ENCODE peak calls at places on chromosomes 6 and 20, in five cellular contexts. A is NCI-H226, H is C1 segment of cervical spinal cord, U is COR-L47, M is H4. Y is an unnamed sample.

GRCh38 chr6:43628392-43629103 is 516 bp downstream of the GTPBP2 start:
- DNase-seq in A (peak; percentile 51), H (peak; percentile 62), U (peak; percentile 32), M (peak; percentile 68), Y (peak; percentile 33)

GRCh38 chr6:111727798-111728197 is 122.1 kb upstream of the TRAF3IP2 start:
- DNase-seq in A (no peak), H (no peak), U (no peak), M (no peak), Y (no peak)

GRCh38 chr20:10476319-10476724 is 41.2 kb downstream of the SLX4IP start:
- DNase-seq in A (no peak), H (no peak), U (no peak), M (no peak), Y (no peak)

GRCh38 chr6:108737594-108738546 is 110.4 kb upstream of the ARMC2 start:
- DNase-seq in A (peak; percentile 87), H (no peak), U (no peak), M (peak; percentile 55), Y (no peak)

GRCh38 chr6:32668226-32668747 is 1.8 kb upstream of the HLA-DQB1 start:
- DNase-seq in A (peak; percentile 84), H (no peak), U (no peak), M (no peak), Y (no peak)

GRCh38 chr6:160573943-160574342 is 90.1 kb downstream of the LPA start:
- DNase-seq in A (no peak), H (no peak), U (no peak), M (no peak), Y (no peak)

GRCh38 chr20:38021373-38021772 is 11.9 kb downstream of the TTI1 start:
- DNase-seq in A (no peak), H (no peak), U (no peak), M (no peak), Y (no peak)

GRCh38 chr6:82067021-82067420 is 180.5 kb downstream of the IBTK start:
- DNase-seq in A (no peak), H (no peak), U (no peak), M (no peak), Y (no peak)

GRCh38 chr6:24358219-24358821 is 461 bp upstream of the DCDC2 start:
- DNase-seq in A (no peak), H (no peak), U (no peak), M (no peak), Y (no peak)

GRCh38 chr6:93644611-93645010 is 225.3 kb upstream of the EPHA7 start:
- DNase-seq in A (no peak), H (no peak), U (peak; percentile 55), M (peak; percentile 42), Y (no peak)

GRCh38 chr6:19838442-19839236 is 1.5 kb downstream of the ID4 start:
- DNase-seq in A (no peak), H (no peak), U (peak; percentile 81), M (peak; percentile 15), Y (no peak)

GRCh38 chr6:170423814-170424633 is 117.5 kb downstream of the FAM120B start:
- DNase-seq in A (no peak), H (no peak), U (no peak), M (no peak), Y (no peak)

GRCh38 chr6:108174371-108175175 is 8.8 kb downstream of the NR2E1 start:
- DNase-seq in A (no peak), H (no peak), U (no peak), M (no peak), Y (no peak)

GRCh38 chr20:25484224-25484846 is 76.9 kb downstream of the GINS1 start:
- DNase-seq in A (no peak), H (no peak), U (no peak), M (no peak), Y (no peak)

GRCh38 chr6:22236626-22237414 is 60.0 kb downstream of the PRL start:
- DNase-seq in A (peak; percentile 87), H (no peak), U (no peak), M (peak; percentile 23), Y (no peak)

GRCh38 chr6:139967497-139967896 is 593.0 kb upstream of the CITED2 start:
- DNase-seq in A (no peak), H (no peak), U (no peak), M (no peak), Y (no peak)

GRCh38 chr6:72245565-72245964 is 359.2 kb downstream of the RIMS1 start:
- DNase-seq in A (no peak), H (no peak), U (no peak), M (peak; percentile 45), Y (no peak)